ENCODE peak calls at places on chromosome 21, in six cellular contexts. Z is ovary, S is pancreas, L is RWPE1, F is substantia nigra, B is stomach. H is an unnamed sample.

GRCh38 chr21:45562965-45563364 is 20.7 kb upstream of the SLC19A1 start:
- DNase-seq in Z (no peak), S (no peak), L (no peak), F (no peak), B (no peak), H (no peak)

GRCh38 chr21:38315155-38315554 is 58.4 kb downstream of the KCNJ15 start:
- DNase-seq in Z (no peak), S (no peak), L (no peak), F (no peak), B (no peak), H (no peak)

GRCh38 chr21:38930838-38931237 is 125.1 kb downstream of the ETS2 start:
- DNase-seq in Z (no peak), S (no peak), L (no peak), F (no peak), B (no peak), H (no peak)

GRCh38 chr21:45973475-45974072 is 8.0 kb upstream of the COL6A1 start:
- DNase-seq in Z (peak), S (peak), L (peak), F (no peak), B (peak), H (peak)

GRCh38 chr21:45329261-45330074 is 41.8 kb upstream of the POFUT2 start:
- DNase-seq in Z (peak), S (peak), L (peak), F (no peak), B (no peak), H (no peak)

GRCh38 chr21:45256912-45257672 is 30.6 kb downstream of the POFUT2 start:
- DNase-seq in Z (no peak), S (no peak), L (no peak), F (no peak), B (no peak), H (no peak)

GRCh38 chr21:45004481-45005263 is 64.8 kb downstream of the SLX9 start:
- DNase-seq in Z (no peak), S (no peak), L (no peak), F (no peak), B (no peak), H (no peak)

GRCh38 chr21:42459065-42459430 is 37.0 kb downstream of the RSPH1 start:
- DNase-seq in Z (no peak), S (no peak), L (no peak), F (no peak), B (no peak), H (no peak)

GRCh38 chr21:46006547-46007497 is 25.3 kb downstream of the COL6A1 start:
- DNase-seq in Z (peak), S (no peak), L (no peak), F (no peak), B (peak), H (no peak)

GRCh38 chr21:31218830-31219608 is 125.0 kb downstream of the TIAM1 start:
- DNase-seq in Z (peak), S (no peak), L (peak), F (no peak), B (peak), H (no peak)

GRCh38 chr21:44848821-44849521 is 24.5 kb downstream of the PTTG1IP start:
- DNase-seq in Z (no peak), S (no peak), L (no peak), F (no peak), B (no peak), H (no peak)

GRCh38 chr21:37564924-37565529 is 198.5 kb downstream of the DYRK1A start:
- DNase-seq in Z (no peak), S (no peak), L (no peak), F (no peak), B (no peak), H (no peak)

GRCh38 chr21:45623436-45623835 is 20.1 kb upstream of the PCBP3 start:
- DNase-seq in Z (no peak), S (no peak), L (no peak), F (no peak), B (no peak), H (no peak)

GRCh38 chr21:34761758-34762330 is 93.0 kb downstream of the CLIC6 start:
- DNase-seq in Z (no peak), S (no peak), L (peak), F (no peak), B (no peak), H (no peak)

GRCh38 chr21:34560021-34560420 is 48.0 kb upstream of the KCNE1 start:
- DNase-seq in Z (no peak), S (no peak), L (no peak), F (no peak), B (no peak), H (no peak)

GRCh38 chr21:41164981-41165650 is 2.8 kb upstream of the BACE2 start:
- DNase-seq in Z (no peak), S (peak), L (peak), F (no peak), B (peak), H (no peak)

GRCh38 chr21:46414965-46415275 is 43.8 kb upstream of the DIP2A start:
- DNase-seq in Z (no peak), S (no peak), L (no peak), F (no peak), B (no peak), H (no peak)

GRCh38 chr21:46079357-46080170 is 18.3 kb upstream of the COL6A2 start:
- DNase-seq in Z (peak), S (no peak), L (no peak), F (no peak), B (peak), H (no peak)

GRCh38 chr21:29196021-29196663 is 65.7 kb downstream of the MAP3K7CL start:
- DNase-seq in Z (no peak), S (peak), L (peak), F (no peak), B (peak), H (peak)

GRCh38 chr21:45253180-45253579 is 34.5 kb downstream of the POFUT2 start:
- DNase-seq in Z (no peak), S (no peak), L (no peak), F (no peak), B (no peak), H (no peak)

GRCh38 chr21:41847066-41847804 is 31.9 kb downstream of the PRDM15 start:
- DNase-seq in Z (no peak), S (no peak), L (no peak), F (no peak), B (no peak), H (no peak)

GRCh38 chr21:23633447-23633846 is 1973.8 kb downstream of the MRPL39 start:
- DNase-seq in Z (no peak), S (no peak), L (no peak), F (no peak), B (no peak), H (no peak)

GRCh38 chr21:19999369-20000272 is 998.6 kb upstream of the NCAM2 start:
- DNase-seq in Z (no peak), S (no peak), L (no peak), F (no peak), B (no peak), H (no peak)

GRCh38 chr21:36477559-36477958 is 2.4 kb downstream of the CLDN14 start:
- DNase-seq in Z (no peak), S (no peak), L (no peak), F (no peak), B (no peak), H (no peak)
- H3K27ac ChIP-seq in Z (no peak), S (no peak), L (peak), F (no peak), B (no peak), H (no peak)

DNA sequence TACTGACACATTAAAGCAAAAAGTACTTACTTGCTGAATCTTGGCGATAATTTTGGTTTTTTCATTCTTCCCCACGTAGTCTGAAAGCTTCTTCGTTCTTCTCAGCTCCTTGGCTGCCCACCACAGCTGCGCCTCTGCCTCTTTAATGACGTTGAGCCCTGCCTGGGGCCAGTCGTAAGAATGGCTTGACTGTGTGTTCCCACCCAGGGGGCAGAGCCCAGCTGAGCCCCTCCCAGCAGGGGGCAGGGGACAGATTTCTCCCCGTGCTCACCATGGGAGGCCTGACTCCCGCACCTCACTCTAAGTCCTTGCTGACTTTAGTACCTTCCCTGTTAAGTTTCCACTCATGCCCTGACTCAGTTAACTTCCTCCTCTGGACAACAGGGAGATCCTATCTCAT is 9.0 kb downstream of the CFAP298 start:
- DNase-seq in Z (no peak), S (no peak), L (no peak), F (no peak), B (no peak), H (no peak)
- H3K27ac ChIP-seq in Z (no peak), S (no peak), L (no peak), F (no peak), B (no peak), H (no peak)

DNA sequence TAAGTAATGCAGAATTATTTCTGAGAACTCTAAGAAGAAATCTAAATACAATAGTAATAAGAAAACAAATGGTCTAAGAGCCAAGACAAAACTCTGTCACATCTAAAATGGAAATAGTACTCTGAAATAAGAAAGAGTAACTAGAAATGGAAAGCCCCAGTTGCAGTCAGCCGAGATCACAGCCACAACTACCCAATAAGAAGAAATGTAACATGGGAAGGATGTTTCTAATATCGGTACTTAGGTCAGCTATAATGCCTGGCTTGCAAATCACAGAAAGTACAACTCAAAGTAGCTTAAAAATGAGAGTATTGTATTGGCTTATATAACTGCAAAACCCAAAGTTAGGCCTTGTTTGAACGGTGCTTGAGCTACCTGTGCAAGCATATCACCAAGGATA is 58.6 kb upstream of the USP25 start:
- DNase-seq in Z (no peak), S (no peak), L (no peak), F (no peak), B (no peak), H (no peak)
- H3K27ac ChIP-seq in Z (no peak), S (no peak), L (no peak), F (no peak), B (no peak), H (no peak)

DNA sequence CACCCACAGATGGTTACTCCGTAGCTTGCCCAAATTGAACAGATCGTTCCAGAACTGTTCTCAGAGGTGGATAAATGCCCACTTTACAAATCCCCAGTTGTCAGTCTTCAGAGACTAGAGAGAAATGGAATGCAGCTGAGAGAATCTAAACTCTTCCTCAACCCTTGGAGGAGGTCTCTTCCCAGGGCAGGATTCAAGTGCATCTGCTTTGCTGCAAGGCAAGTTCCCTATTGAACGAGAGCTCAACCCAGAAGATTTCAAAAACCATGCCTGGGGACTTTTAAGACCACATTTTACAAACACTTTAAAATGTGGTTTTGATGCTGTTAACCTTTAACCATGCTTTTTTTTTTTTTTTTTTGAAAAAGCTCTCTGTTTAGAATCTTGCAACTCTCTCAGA is 987.9 kb upstream of the ADAMTS5 start:
- DNase-seq in Z (no peak), S (no peak), L (no peak), F (no peak), B (no peak), H (no peak)
- H3K27ac ChIP-seq in Z (no peak), S (no peak), L (no peak), F (no peak), B (no peak), H (no peak)